ENCODE peak calls at places on chromosomes 7 and 10, in six cellular contexts. W is HepG2, H is neural progenitor cell, A is WERI-Rb-1, D is psoas muscle, U is progenitor cell of endocrine pancreas. V is an unnamed sample.

GRCh38 chr7:727806-728460 is 852 bp upstream of the PRKAR1B start:
- DNase-seq in W (no peak), H (peak; percentile 30), A (no peak), D (no peak), U (no peak), V (peak; percentile 20)

GRCh38 chr10:22849077-22849810 is 78.6 kb upstream of the ARMC3 start:
- DNase-seq in W (peak; percentile 66), H (no peak), A (no peak), D (peak; percentile 65), U (no peak), V (no peak)

GRCh38 chr7:7228967-7229366 is 46.6 kb downstream of the C1GALT1 start:
- DNase-seq in W (no peak), H (no peak), A (no peak), D (no peak), U (no peak), V (no peak)

GRCh38 chr10:69405221-69405620 is 11.5 kb downstream of the TACR2 start:
- DNase-seq in W (no peak), H (no peak), A (no peak), D (no peak), U (no peak), V (no peak)

GRCh38 chr10:85862771-85863170 is 503.8 kb downstream of the GRID1 start:
- DNase-seq in W (no peak), H (no peak), A (no peak), D (no peak), U (no peak), V (no peak)

GRCh38 chr7:114128880-114129279 is 210.1 kb upstream of the PPP1R3A start:
- DNase-seq in W (no peak), H (no peak), A (no peak), D (no peak), U (no peak), V (no peak)

GRCh38 chr7:464177-464711 is 55.4 kb downstream of the PDGFA start:
- DNase-seq in W (no peak), H (no peak), A (no peak), D (no peak), U (no peak), V (no peak)

GRCh38 chr7:46943996-46944395 is 637.9 kb downstream of the TNS3 start:
- DNase-seq in W (no peak), H (no peak), A (no peak), D (no peak), U (no peak), V (no peak)

GRCh38 chr10:51503378-51503777 is 196.0 kb downstream of the CSTF2T start:
- DNase-seq in W (no peak), H (no peak), A (no peak), D (no peak), U (no peak), V (no peak)

GRCh38 chr10:17984056-17984455 is 32.3 kb downstream of the SLC39A12 start:
- DNase-seq in W (no peak), H (no peak), A (no peak), D (no peak), U (no peak), V (no peak)

GRCh38 chr10:59904431-59905065 is 1.8 kb downstream of the CCDC6 start:
- DNase-seq in W (no peak), H (peak; percentile 42), A (no peak), D (no peak), U (no peak), V (peak; percentile 31)

GRCh38 chr10:127908106-127908957 is 1.4 kb downstream of the PTPRE start:
- DNase-seq in W (peak; percentile 23), H (no peak), A (no peak), D (peak; percentile 60), U (no peak), V (no peak)

GRCh38 chr7:100865372-100865911 is 1.7 kb upstream of the TRIP6 start:
- DNase-seq in W (no peak), H (no peak), A (no peak), D (no peak), U (no peak), V (no peak)

GRCh38 chr10:77547651-77548050 is 90.0 kb downstream of the KCNMA1 start:
- DNase-seq in W (no peak), H (no peak), A (no peak), D (no peak), U (no peak), V (no peak)

GRCh38 chr7:155834486-155835048 is 22.3 kb upstream of the SHH start:
- DNase-seq in W (no peak), H (no peak), A (no peak), D (no peak), U (no peak), V (no peak)

GRCh38 chr10:87860156-87860795 is 3.1 kb downstream of the KLLN start:
- DNase-seq in W (peak; percentile 69), H (peak; percentile 9), A (peak; percentile 29), D (no peak), U (no peak), V (no peak)

GRCh38 chr10:89158446-89158845 is 48.7 kb downstream of the CH25H start:
- DNase-seq in W (no peak), H (no peak), A (no peak), D (no peak), U (no peak), V (no peak)

GRCh38 chr7:131921016-131921415 is 364.6 kb upstream of the PODXL start:
- DNase-seq in W (no peak), H (no peak), A (no peak), D (no peak), U (no peak), V (no peak)

GRCh38 chr7:152054377-152055230 is 29.1 kb downstream of the GALNT11 start:
- DNase-seq in W (peak; percentile 68), H (no peak), A (no peak), D (peak; percentile 45), U (no peak), V (no peak)

GRCh38 chr7:81079736-81080135 is 160.9 kb upstream of the SEMA3C start:
- DNase-seq in W (no peak), H (no peak), A (no peak), D (no peak), U (no peak), V (no peak)

GRCh38 chr7:55731931-55732330 is 130.6 kb downstream of the SEPTIN14 start:
- DNase-seq in W (no peak), H (no peak), A (no peak), D (no peak), U (no peak), V (no peak)

GRCh38 chr10:70404906-70405824 is 1.2 kb downstream of the EIF4EBP2 start:
- DNase-seq in W (peak; percentile 83), H (peak; percentile 63), A (peak; percentile 23), D (peak; percentile 79), U (no peak), V (peak; percentile 50)

GRCh38 chr7:134690016-134690415 is 43.4 kb downstream of the BPGM start:
- DNase-seq in W (no peak), H (no peak), A (no peak), D (no peak), U (no peak), V (no peak)

GRCh38 chr7:102982235-102982634 is 69.4 kb downstream of the LRRC17 start:
- DNase-seq in W (no peak), H (no peak), A (no peak), D (no peak), U (no peak), V (no peak)

GRCh38 chr7:151226875-151227782 is at the start of gene ABCF2:
- DNase-seq in W (peak; percentile 96), H (peak; percentile 99), A (peak; percentile 100), D (peak; percentile 100), U (peak; percentile 99), V (peak; percentile 99)

GRCh38 chr10:34721201-34721840 is 93.8 kb downstream of the PARD3 start:
- DNase-seq in W (no peak), H (no peak), A (no peak), D (no peak), U (no peak), V (no peak)

GRCh38 chr10:86312701-86313270 is 53.8 kb downstream of the GRID1 start:
- DNase-seq in W (no peak), H (peak; percentile 66), A (peak; percentile 43), D (no peak), U (no peak), V (peak; percentile 23)

GRCh38 chr10:132468201-132468600 is 69.4 kb upstream of the INPP5A start:
- DNase-seq in W (no peak), H (no peak), A (no peak), D (no peak), U (no peak), V (peak; percentile 1)

GRCh38 chr10:132471125-132471451 is 66.5 kb upstream of the INPP5A start:
- DNase-seq in W (no peak), H (no peak), A (no peak), D (no peak), U (no peak), V (no peak)

GRCh38 chr10:132470306-132471124 is 67.1 kb upstream of the INPP5A start:
- DNase-seq in W (no peak), H (no peak), A (no peak), D (no peak), U (no peak), V (peak; percentile 1)

GRCh38 chr10:132468651-132469050 is 68.9 kb upstream of the INPP5A start:
- DNase-seq in W (no peak), H (no peak), A (no peak), D (no peak), U (no peak), V (peak; percentile 2)

GRCh38 chr10:132469197-132469942 is 68.2 kb upstream of the INPP5A start:
- DNase-seq in W (no peak), H (no peak), A (no peak), D (peak; percentile 31), U (no peak), V (peak; percentile 3)
- TF ChIP-seq CTCF in W (peak; percentile 24), H (no peak), A (peak; percentile 5), D (no peak), U (no peak), V (no peak)

GRCh38 chr10:5557040-5557721 is 32.4 kb downstream of the CALML3 start:
- DNase-seq in W (no peak), H (no peak), A (no peak), D (no peak), U (no peak), V (no peak)
- TF ChIP-seq CTCF in W (no peak), H (no peak), A (no peak), D (no peak), U (no peak), V (no peak)

DNA sequence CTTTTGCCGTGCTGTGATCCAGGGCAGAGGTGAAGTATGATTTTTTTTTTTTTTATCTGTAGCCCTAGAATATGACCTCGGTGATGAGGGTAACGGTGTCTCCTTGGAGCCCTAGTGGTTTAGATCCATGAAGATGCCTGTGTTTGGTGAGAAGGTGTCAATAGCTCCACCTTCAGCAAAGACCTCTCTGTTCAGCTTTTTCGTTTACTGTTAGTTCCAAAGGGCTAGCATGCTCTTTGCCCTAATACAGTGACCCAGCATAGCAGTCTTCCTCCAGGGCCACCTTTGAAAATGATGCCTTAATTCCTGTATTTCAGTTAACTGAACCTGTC is 748 bp upstream of the MRPS16 start:
- DNase-seq in W (peak; percentile 30), H (peak; percentile 13), A (no peak), D (no peak), U (no peak), V (no peak)
- TF ChIP-seq CTCF in W (no peak), H (no peak), A (peak; percentile 4), D (no peak), U (no peak), V (no peak)

DNA sequence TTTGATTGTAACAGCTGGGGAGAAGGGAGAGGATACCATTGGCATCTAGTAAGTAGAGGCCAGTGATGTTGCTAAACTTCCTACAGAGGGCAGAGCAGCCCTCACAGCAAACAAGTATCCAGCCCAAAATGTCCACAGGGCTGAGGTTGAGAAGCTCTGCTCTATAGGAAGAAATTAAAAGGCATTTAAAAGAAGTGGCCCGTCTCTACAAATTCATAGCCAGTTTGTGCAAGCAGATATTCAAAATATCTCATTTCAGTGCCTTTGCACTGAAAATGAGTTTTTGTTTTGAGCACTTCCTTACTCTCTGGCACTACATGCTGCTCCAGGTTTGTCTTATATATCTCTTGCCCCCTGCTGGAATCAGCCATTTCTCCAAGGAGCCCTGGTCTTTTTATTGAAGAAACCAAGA is 330.0 kb downstream of the BBS9 start:
- DNase-seq in W (peak; percentile 41), H (peak; percentile 70), A (peak; percentile 20), D (no peak), U (no peak), V (peak; percentile 22)
- TF ChIP-seq CTCF in W (peak; percentile 52), H (peak; percentile 68), A (peak; percentile 57), D (peak; percentile 55), U (peak; percentile 60), V (peak; percentile 63)

V was measured in nephron progenitor cell.